ENCODE peak calls at places on chromosomes 5 and 9, in nine cellular contexts. L is A549, K is HepG2, C is HCT116, A is endothelial cell of umbilical vein, X is SK-N-SH, Q is K562, B is GM12878, Z is H1. F is an unnamed sample.

GRCh38 chr5:145925353-145925752 is 11.0 kb upstream of the SH3RF2 start:
- DNase-seq in B (no peak), A (peak; percentile 80), Z (no peak), Q (no peak), L (peak; percentile 62), C (no peak), K (no peak), X (no peak), F (no peak)

GRCh38 chr9:21904776-21905175 is 89.4 kb downstream of the CDKN2A start:
- DNase-seq in K (no peak), X (no peak), Q (no peak), C (no peak), Z (no peak), A (no peak), B (no peak), L (no peak), F (no peak)

GRCh38 chr5:35024911-35025510 is 22.7 kb downstream of the AGXT2 start:
- DNase-seq in Z (no peak), A (no peak), Q (no peak), L (no peak), C (no peak), X (no peak), B (no peak), K (no peak), F (no peak)

GRCh38 chr5:1285141-1285540 is 9.7 kb downstream of the TERT start:
- DNase-seq in K (no peak), B (no peak), Q (no peak), A (no peak), C (no peak), X (no peak), L (no peak), Z (no peak), F (no peak)

GRCh38 chr9:38439916-38440301 is 15.7 kb upstream of the IGFBPL1 start:
- DNase-seq in Q (no peak), B (no peak), Z (no peak), X (no peak), A (no peak), K (no peak), C (no peak), L (no peak), F (no peak)

GRCh38 chr5:180208435-180209081 is 453 bp downstream of the RASGEF1C start:
- DNase-seq in C (no peak), A (no peak), X (peak; percentile 88), Q (peak; percentile 85), Z (peak; percentile 67), L (peak; percentile 20), K (no peak), B (no peak), F (peak; percentile 31)

GRCh38 chr9:127950513-127951210 is 13.0 kb upstream of the DPM2 start:
- DNase-seq in Q (no peak), X (no peak), K (peak; percentile 98), C (no peak), B (no peak), A (no peak), L (no peak), Z (no peak), F (no peak)

GRCh38 chr5:175471628-175472027 is 6.7 kb upstream of the SFXN1 start:
- DNase-seq in Z (no peak), C (no peak), L (no peak), X (no peak), A (no peak), K (no peak), B (no peak), Q (no peak), F (peak; percentile 3)

GRCh38 chr9:97906236-97906831 is 16.0 kb downstream of the TRMO start:
- DNase-seq in X (no peak), C (no peak), K (no peak), Q (no peak), A (peak; percentile 61), B (no peak), Z (no peak), L (no peak), F (peak; percentile 71)
- H3K4me3 ChIP-seq in X (no peak overlapping the region), C (no peak overlapping the region), K (no peak overlapping the region), Q (no peak overlapping the region), A (no peak overlapping the region), B (no peak overlapping the region), Z (no peak overlapping the region), L (no peak overlapping the region), F (no peak overlapping the region)

DNA sequence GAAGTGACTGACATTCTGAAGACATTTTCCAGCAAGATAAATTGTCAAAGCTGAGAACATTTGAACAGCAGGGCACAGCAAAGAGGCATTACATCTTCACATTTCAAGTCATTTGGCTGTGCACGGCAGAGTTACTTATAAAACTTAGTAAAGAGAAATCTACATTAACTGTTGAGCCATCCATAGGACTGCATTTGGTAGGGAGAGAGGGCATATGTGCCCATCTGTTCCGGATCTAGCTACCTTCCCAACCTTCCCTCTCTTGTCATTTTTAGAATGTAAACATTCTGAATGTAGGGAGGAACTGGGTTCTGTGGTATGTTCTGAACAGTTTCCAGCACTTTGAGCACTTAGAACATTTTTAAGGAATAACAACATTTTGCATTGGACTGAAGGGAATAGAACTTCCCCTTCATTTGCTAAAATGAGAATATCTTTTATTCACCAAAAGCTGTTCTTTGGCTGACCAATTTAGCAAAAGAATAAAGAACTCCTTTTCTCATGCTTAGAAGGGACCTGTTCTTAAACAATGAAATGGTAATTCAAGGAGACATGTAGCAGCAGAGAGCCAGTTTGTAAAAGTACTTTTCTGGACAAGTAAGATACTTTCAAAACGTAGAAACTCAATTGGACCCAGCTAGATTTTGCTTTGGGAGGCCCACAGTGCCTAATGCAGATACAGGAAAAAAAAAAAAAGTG is 104.4 kb downstream of the CETN3 start:
- DNase-seq in L (no peak), C (no peak), X (no peak), Z (no peak), A (no peak), K (no peak), B (no peak), Q (no peak), F (no peak)
- TF ChIP-seq MAX in L (no peak), C (no peak), X (no peak), Z (no peak), A (no peak), K (no peak), B (no peak), Q (no peak), F (no peak)

GRCh38 chr5:33048315-33048714 is 337.2 kb downstream of the NPR3 start:
- DNase-seq in K (no peak), Q (no peak), C (no peak), X (no peak), Z (no peak), B (no peak), L (no peak), A (no peak), F (no peak)

GRCh38 chr5:33046091-33046490 is 335.0 kb downstream of the NPR3 start:
- DNase-seq in B (no peak), Z (no peak), K (no peak), Q (no peak), L (no peak), C (no peak), X (no peak), A (peak; percentile 8), F (no peak)

GRCh38 chr5:33049298-33049697 is 338.2 kb downstream of the NPR3 start:
- DNase-seq in Q (no peak), C (peak; percentile 69), X (no peak), L (peak; percentile 64), Z (no peak), A (no peak), K (no peak), B (no peak), F (no peak)

DNA sequence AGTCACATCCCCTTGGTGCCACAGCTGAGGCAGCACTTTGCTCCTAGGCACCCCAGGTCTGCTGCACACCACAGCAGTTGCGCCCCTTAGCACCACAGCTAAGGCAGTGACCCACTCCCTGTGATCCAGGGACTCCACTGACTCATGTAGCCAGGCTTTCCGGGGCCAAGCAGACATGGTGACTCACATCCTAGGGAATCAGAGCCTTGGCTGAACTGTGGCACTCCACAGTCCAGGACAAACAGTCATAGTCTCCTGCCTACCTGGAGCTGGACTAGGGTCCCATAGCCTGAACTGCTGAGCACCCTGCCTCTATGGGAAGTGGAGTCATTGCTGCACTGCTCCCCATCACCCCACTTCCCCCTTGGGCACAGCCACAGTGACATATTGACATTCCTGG is 338.7 kb downstream of the NPR3 start:
- DNase-seq in A (peak; percentile 62), L (peak; percentile 80), B (no peak), K (peak; percentile 18), X (peak; percentile 4), Z (no peak), C (peak; percentile 78), Q (no peak), F (no peak)
- H3K4me3 ChIP-seq in A (no peak overlapping the region), L (peak overlapping the region; percentile 40), B (no peak overlapping the region), K (no peak overlapping the region), X (peak overlapping the region; percentile 44), Z (no peak overlapping the region), C (peak overlapping the region; percentile 41), Q (no peak overlapping the region), F (no peak overlapping the region)

GRCh38 chr5:10576121-10576789 is 12.4 kb downstream of the ANKRD33B start:
- DNase-seq in K (no peak), X (no peak), L (no peak), C (no peak), Q (no peak), B (no peak), A (no peak), Z (no peak), F (peak; percentile 40)

GRCh38 chr5:10578869-10579268 is 15.0 kb downstream of the ANKRD33B start:
- DNase-seq in A (no peak), X (no peak), Z (no peak), Q (no peak), K (no peak), C (no peak), B (peak; percentile 79), L (no peak), F (no peak)

GRCh38 chr5:10576790-10577189 is 12.9 kb downstream of the ANKRD33B start:
- DNase-seq in B (no peak), C (no peak), X (no peak), Z (no peak), A (no peak), K (no peak), L (no peak), Q (no peak), F (no peak)

GRCh38 chr5:10578292-10578663 is 14.4 kb downstream of the ANKRD33B start:
- DNase-seq in K (no peak), C (no peak), Q (no peak), A (no peak), L (no peak), X (no peak), Z (no peak), B (no peak), F (no peak)

DNA sequence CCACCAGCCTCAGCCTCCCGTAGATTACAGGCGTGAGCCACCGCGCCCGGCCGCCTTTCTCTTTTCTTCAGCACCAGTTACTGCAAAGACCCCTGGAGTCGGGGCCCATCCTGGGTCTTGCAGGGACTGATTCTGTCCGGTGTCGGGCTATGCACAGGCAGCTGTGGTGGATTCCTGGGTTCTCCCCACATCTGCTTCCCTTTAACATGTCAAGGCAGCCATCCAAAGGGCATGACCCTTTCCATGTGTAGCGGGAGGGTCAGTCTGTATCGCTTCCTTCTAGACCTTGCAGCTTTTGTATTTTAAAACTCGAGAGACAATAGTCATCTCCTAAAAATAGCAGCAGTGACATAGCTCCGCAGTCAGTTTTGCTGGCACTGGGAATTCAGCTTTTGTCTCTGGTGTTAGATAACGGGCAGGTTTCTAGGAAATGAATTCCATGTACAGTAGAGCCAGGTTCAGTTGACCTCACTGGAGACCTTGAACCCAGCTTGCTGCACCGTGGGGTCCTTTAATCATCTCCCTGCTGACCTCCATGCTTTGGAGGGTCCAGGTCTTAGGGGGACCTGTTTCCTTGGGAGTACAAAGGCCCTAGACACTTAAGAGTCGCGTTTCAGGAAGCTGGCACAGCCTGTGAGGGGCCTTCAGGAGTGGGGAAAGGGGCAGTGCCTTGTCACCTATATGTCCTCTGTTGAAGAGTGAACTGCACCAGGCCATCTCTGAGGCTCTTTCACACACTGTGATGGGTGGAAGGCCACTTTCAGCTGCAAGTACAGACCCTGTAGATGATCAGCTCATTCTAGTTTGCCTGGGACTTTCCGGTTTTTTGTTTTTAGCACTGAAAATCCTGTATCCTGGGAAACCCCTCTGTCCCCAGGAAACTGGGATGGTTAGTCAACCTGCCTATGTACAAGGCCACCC is 13.8 kb downstream of the ANKRD33B start:
- DNase-seq in X (no peak), Z (no peak), A (peak; percentile 86), B (no peak), C (no peak), K (no peak), L (no peak), Q (no peak), F (no peak)
- TF ChIP-seq MAX in X (no peak), Z (no peak), A (no peak), B (no peak), C (no peak), K (no peak), L (no peak), Q (peak; percentile 64), F (no peak)